ENCODE peak calls at places on chromosome 16, in seven cellular contexts. C is GF-D8; A is stimulated activated CD4-positive, alpha-beta T cell treated with anti-CD3 and anti-CD28 coated beads, Interleukin-1b, Interleukin-23, amount 100 ng/mL, for 48 hours; S is tibial nerve; J is effector memory CD8-positive, alpha-beta T cell; V is heart right ventricle; Z is CD8-positive, alpha-beta memory T cell. B is an unnamed sample.

GRCh38 chr16:66735891-66736290 is 15.5 kb downstream of the DYNC1LI2 start:
- DNase-seq in A (peak), C (no peak), J (no peak), V (no peak), S (no peak), Z (no peak), B (no peak)

GRCh38 chr16:84879569-84880487 is 60.0 kb downstream of the CRISPLD2 start:
- DNase-seq in S (no peak), A (no peak), Z (no peak), C (no peak), J (no peak), V (no peak), B (no peak)

GRCh38 chr16:85166281-85166680 is 54.0 kb upstream of the CIBAR2 start:
- DNase-seq in C (no peak), A (no peak), V (no peak), Z (no peak), S (no peak), J (no peak), B (no peak)

GRCh38 chr16:74605332-74605731 is 1.6 kb downstream of the GLG1 start:
- DNase-seq in J (no peak), V (no peak), Z (no peak), S (no peak), A (no peak), C (no peak), B (no peak)

GRCh38 chr16:69112285-69113129 is 7.1 kb downstream of the HAS3 start:
- DNase-seq in S (peak), C (no peak), A (peak), V (peak), J (peak), Z (no peak), B (no peak)

GRCh38 chr16:798666-799065 is 1.9 kb downstream of the GNG13 start:
- DNase-seq in C (no peak), S (no peak), A (no peak), V (no peak), Z (no peak), J (no peak), B (no peak)

GRCh38 chr16:2752850-2753522 is 548 bp downstream of the SRRM2 start:
- DNase-seq in S (peak), J (no peak), A (peak), V (peak), Z (peak), C (peak), B (no peak)

GRCh38 chr16:20611350-20611902 is 35.3 kb upstream of the ACSM2B start:
- DNase-seq in C (no peak), A (no peak), V (peak), Z (no peak), J (no peak), S (no peak), B (no peak)

GRCh38 chr16:67562526-67562917 is at the start of gene CTCF:
- DNase-seq in J (peak), C (peak), S (peak), V (peak), A (peak), Z (peak), B (no peak)

GRCh38 chr16:892536-893255 is 78.1 kb downstream of the LMF1 start:
- DNase-seq in V (no peak), S (no peak), J (no peak), Z (no peak), A (no peak), C (no peak), B (no peak)

GRCh38 chr16:69937465-69937951 is 13.6 kb upstream of the CLEC18A start:
- DNase-seq in Z (no peak), J (no peak), A (no peak), C (no peak), S (no peak), V (no peak), B (no peak)

GRCh38 chr16:81451753-81452680 is 7.4 kb downstream of the CMIP start:
- DNase-seq in J (no peak), C (peak), Z (no peak), A (peak), S (no peak), V (peak), B (peak)

GRCh38 chr16:7452090-7452489 is 119.4 kb downstream of the RBFOX1 start:
- DNase-seq in J (no peak), Z (no peak), V (no peak), A (no peak), S (no peak), C (no peak), B (no peak)

GRCh38 chr16:81486555-81487061 is 42.0 kb downstream of the CMIP start:
- DNase-seq in Z (no peak), A (no peak), C (no peak), J (no peak), V (peak), S (peak), B (no peak)

GRCh38 chr16:55555436-55555835 is 11.0 kb upstream of the CAPNS2 start:
- DNase-seq in C (no peak), Z (no peak), J (no peak), S (no peak), V (no peak), A (no peak), B (no peak)

GRCh38 chr16:66930189-66930588 is 4.0 kb downstream of the CIAO2B start:
- DNase-seq in V (no peak), C (no peak), Z (no peak), A (no peak), J (no peak), S (no peak), B (no peak)

GRCh38 chr16:15055141-15056053 is 477 bp downstream of the NTAN1 start:
- DNase-seq in Z (peak), V (peak), J (peak), S (no peak), C (no peak), A (peak), B (no peak)

GRCh38 chr16:70582280-70582978 is 58.8 kb downstream of the SF3B3 start:
- DNase-seq in C (no peak), J (no peak), V (no peak), Z (no peak), A (peak), S (no peak), B (no peak)

GRCh38 chr16:50845296-50845695 is 103.4 kb downstream of the CYLD start:
- DNase-seq in V (no peak), C (no peak), Z (no peak), A (no peak), J (no peak), S (no peak), B (no peak)

GRCh38 chr16:67733734-67734470 is 14.8 kb upstream of the GFOD2 start:
- DNase-seq in A (no peak), S (no peak), J (no peak), Z (no peak), C (no peak), V (no peak), B (no peak)

GRCh38 chr16:53476867-53477266 is 26.1 kb downstream of the AKTIP start:
- DNase-seq in J (no peak), Z (no peak), C (no peak), A (no peak), V (no peak), S (no peak), B (no peak)

GRCh38 chr16:85046957-85047866 is 19.6 kb downstream of the KIAA0513 start:
- DNase-seq in Z (no peak), J (no peak), A (no peak), C (no peak), V (no peak), S (no peak), B (no peak)

GRCh38 chr16:54886078-54886477 is 44.6 kb upstream of the IRX5 start:
- DNase-seq in C (no peak), Z (no peak), J (no peak), V (no peak), A (no peak), S (no peak), B (no peak)

GRCh38 chr16:53084736-53085538 is 30.1 kb downstream of the CHD9 start:
- DNase-seq in A (no peak), J (no peak), Z (no peak), C (no peak), V (no peak), S (peak), B (no peak)

B was measured in central memory CD4-positive, alpha-beta T cell.